ENCODE peak calls at places on chromosomes 7 and 10, in eight cellular contexts. E is NCI-H1694 treated with DMSO at 0.1 percent for 48 hours; Y is Peyer's patch; R is activated CD4-positive, alpha-beta T cell treated with anti-CD3 and anti-CD28 coated beads, Interleukin-2, amount 10 ng/mL, durations not matched to agents 24 days and 14 days; U is WERI-Rb-1; G is T-helper 1 cell; P is right lobe of liver; J is Right ventricle myocardium superior. B is an unnamed sample.

GRCh38 chr7:87344446-87344845 is 1.0 kb upstream of the CROT start:
- DNase-seq in G (peak), P (no peak), J (no peak), U (no peak), R (no peak), E (no peak), Y (no peak), B (no peak)

GRCh38 chr10:132850896-132851295 is 64.9 kb upstream of the NKX6-2 start:
- DNase-seq in E (no peak), U (no peak), J (peak), P (peak), Y (peak), R (no peak), G (no peak), B (peak)

GRCh38 chr7:5187605-5188004 is 2.4 kb upstream of the WIPI2 start:
- DNase-seq in G (no peak), R (no peak), P (no peak), Y (no peak), J (no peak), U (no peak), E (no peak), B (no peak)

GRCh38 chr10:93854985-93855384 is 38.8 kb upstream of the SLC35G1 start:
- DNase-seq in R (no peak), J (no peak), Y (no peak), U (no peak), E (no peak), G (no peak), P (no peak), B (no peak)

GRCh38 chr10:71587941-71588573 is 131.5 kb downstream of the C10orf105 start:
- DNase-seq in U (peak), Y (no peak), G (no peak), J (no peak), P (no peak), R (no peak), E (peak), B (no peak)

GRCh38 chr10:124105045-124105444 is 11.6 kb upstream of the CHST15 start:
- DNase-seq in P (no peak), Y (no peak), J (no peak), U (no peak), E (no peak), R (no peak), G (no peak), B (no peak)

GRCh38 chr7:19122018-19122588 is 4.7 kb upstream of the TWIST1 start:
- DNase-seq in G (no peak), Y (no peak), U (no peak), E (peak), R (no peak), J (no peak), P (no peak), B (no peak)

GRCh38 chr7:31120800-31121513 is 68.8 kb downstream of the ADCYAP1R1 start:
- DNase-seq in E (no peak), G (no peak), Y (no peak), U (no peak), P (no peak), R (no peak), J (no peak), B (peak)

GRCh38 chr10:96833220-96834001 is 1.3 kb downstream of the LCOR start:
- DNase-seq in G (no peak), U (peak), R (peak), E (no peak), Y (peak), J (peak), P (no peak), B (peak)

GRCh38 chr10:36621346-36621745 is 504.1 kb upstream of the ANKRD30A start:
- DNase-seq in U (no peak), Y (no peak), P (no peak), G (no peak), R (no peak), E (no peak), J (no peak), B (no peak)

GRCh38 chr7:124032369-124033092 is at the start of gene TMEM229A:
- DNase-seq in E (peak), R (peak), Y (peak), P (no peak), J (peak), G (peak), U (peak), B (no peak)

GRCh38 chr10:95431900-95432342 is 129.2 kb downstream of the SORBS1 start:
- DNase-seq in P (no peak), R (no peak), U (no peak), G (no peak), J (no peak), Y (no peak), E (no peak), B (no peak)

GRCh38 chr7:119900996-119901395 is 372.0 kb upstream of the KCND2 start:
- DNase-seq in J (no peak), U (no peak), G (no peak), P (no peak), E (no peak), R (no peak), Y (no peak), B (no peak)

GRCh38 chr7:2309889-2310331 is 4.3 kb downstream of the SNX8 start:
- DNase-seq in R (no peak), U (no peak), G (no peak), J (no peak), Y (no peak), P (no peak), E (no peak), B (no peak)

GRCh38 chr7:8380130-8380529 is 53.3 kb upstream of the NXPH1 start:
- DNase-seq in U (no peak), J (no peak), G (no peak), P (no peak), E (no peak), Y (no peak), R (no peak), B (no peak)

GRCh38 chr7:44575054-44575453 is 1.3 kb upstream of the DDX56 start:
- DNase-seq in P (no peak), E (no peak), Y (no peak), J (no peak), G (no peak), U (no peak), R (no peak), B (no peak)

GRCh38 chr7:131365876-131366275 is 38.2 kb downstream of the MKLN1 start:
- DNase-seq in P (no peak), R (no peak), U (no peak), J (no peak), G (peak), E (no peak), Y (no peak), B (no peak)

GRCh38 chr10:124701435-124701834 is 42.7 kb downstream of the FAM53B start:
- DNase-seq in P (peak), R (no peak), Y (peak), G (no peak), U (no peak), E (no peak), J (peak), B (peak)

GRCh38 chr10:18607503-18607902 is 43.9 kb downstream of the NSUN6 start:
- DNase-seq in G (no peak), P (no peak), Y (no peak), R (no peak), J (no peak), U (no peak), E (peak), B (peak)

GRCh38 chr10:74067373-74068370 is 69.8 kb downstream of the VCL start:
- DNase-seq in E (no peak), P (no peak), U (no peak), J (no peak), Y (no peak), G (no peak), R (peak), B (no peak)

GRCh38 chr10:15898046-15898445 is 37.7 kb upstream of the MINDY3 start:
- DNase-seq in P (no peak), U (no peak), Y (no peak), G (no peak), E (no peak), J (no peak), R (no peak), B (no peak)

GRCh38 chr7:115749924-115750323 is 280.6 kb downstream of the TFEC start:
- DNase-seq in Y (no peak), G (no peak), U (no peak), P (no peak), J (peak), R (no peak), E (no peak), B (no peak)

GRCh38 chr7:37820708-37821468 is 27.5 kb upstream of the NME8 start:
- DNase-seq in E (no peak), Y (no peak), R (no peak), J (no peak), U (no peak), G (no peak), P (no peak), B (no peak)

GRCh38 chr10:100303724-100304319 is 17.3 kb upstream of the BLOC1S2 start:
- DNase-seq in R (no peak), Y (no peak), E (peak), G (no peak), P (no peak), J (no peak), U (no peak), B (no peak)

GRCh38 chr10:124447741-124448466 is 1.9 kb downstream of the NKX1-2 start:
- DNase-seq in E (no peak), P (no peak), G (no peak), U (peak), R (no peak), J (no peak), Y (peak), B (no peak)

GRCh38 chr7:110623436-110623835 is 467.5 kb upstream of the LRRN3 start:
- DNase-seq in J (no peak), R (no peak), P (no peak), U (no peak), E (no peak), Y (no peak), G (no peak), B (no peak)

B was measured in sciatic nerve.